ENCODE peak calls at places on chromosomes 12 and 14, in four cellular contexts. One of them, this sample, is unnamed.

GRCh38 chr12:100395811-100396210 is 38.9 kb downstream of the SLC17A8 start:
- DNase-seq in ovary: no peak
- DNase-seq in GM12865: no peak
- DNase-seq in hepatocyte: no peak
- DNase-seq in this sample: no peak

GRCh38 chr12:44287545-44287944 is 451.7 kb downstream of the TMEM117 start:
- DNase-seq in hepatocyte: no peak
- DNase-seq in ovary: no peak
- DNase-seq in GM12865: no peak
- DNase-seq in this sample: no peak

GRCh38 chr12:57003395-57003794 is 3.0 kb downstream of the ZBTB39 start:
- DNase-seq in hepatocyte: no peak
- DNase-seq in GM12865: no peak
- DNase-seq in ovary: no peak
- DNase-seq in this sample: no peak

GRCh38 chr14:65290830-65291229 is 121.7 kb upstream of the FUT8 start:
- DNase-seq in hepatocyte: no peak
- DNase-seq in GM12865: peak; percentile 68
- DNase-seq in ovary: no peak
- DNase-seq in this sample: peak; percentile 85

GRCh38 chr14:70666364-70666691 is 24.6 kb downstream of the TTC9 start:
- DNase-seq in hepatocyte: no peak
- DNase-seq in GM12865: no peak
- DNase-seq in ovary: no peak
- DNase-seq in this sample: no peak

GRCh38 chr12:66290716-66291200 is 11.5 kb upstream of the HELB start:
- DNase-seq in ovary: no peak
- DNase-seq in hepatocyte: no peak
- DNase-seq in GM12865: no peak
- DNase-seq in this sample: no peak

GRCh38 chr12:124273630-124274029 is 21.3 kb upstream of the RFLNA start:
- DNase-seq in GM12865: peak; percentile 66
- DNase-seq in hepatocyte: peak; percentile 67
- DNase-seq in ovary: no peak
- DNase-seq in this sample: peak; percentile 34

GRCh38 chr14:74507796-74508195 is 14.2 kb downstream of the ISCA2 start:
- DNase-seq in hepatocyte: no peak
- DNase-seq in ovary: peak; percentile 29
- DNase-seq in GM12865: no peak
- DNase-seq in this sample: no peak

GRCh38 chr12:67096533-67097318 is 172.4 kb upstream of the CAND1 start:
- DNase-seq in ovary: no peak
- DNase-seq in GM12865: no peak
- DNase-seq in hepatocyte: no peak
- DNase-seq in this sample: no peak

GRCh38 chr14:89164168-89165074 is 252.6 kb downstream of the FOXN3 start:
- DNase-seq in hepatocyte: no peak
- DNase-seq in ovary: no peak
- DNase-seq in GM12865: peak; percentile 39
- DNase-seq in this sample: no peak

GRCh38 chr12:91975891-91976290 is 169.8 kb downstream of the BTG1 start:
- DNase-seq in ovary: no peak
- DNase-seq in GM12865: no peak
- DNase-seq in hepatocyte: no peak
- DNase-seq in this sample: no peak

GRCh38 chr12:2979806-2980205 is 20.6 kb downstream of the TEAD4 start:
- DNase-seq in hepatocyte: no peak
- DNase-seq in GM12865: no peak
- DNase-seq in ovary: no peak
- DNase-seq in this sample: no peak

GRCh38 chr14:32370720-32371119 is 41.6 kb downstream of the AKAP6 start:
- DNase-seq in ovary: no peak
- DNase-seq in hepatocyte: no peak
- DNase-seq in GM12865: no peak
- DNase-seq in this sample: no peak

GRCh38 chr14:20409226-20409625 is 4.1 kb downstream of the TEP1 start:
- DNase-seq in ovary: no peak
- DNase-seq in GM12865: no peak
- DNase-seq in hepatocyte: no peak
- DNase-seq in this sample: no peak

GRCh38 chr12:128055567-128055966 is 211.4 kb upstream of the TMEM132C start:
- DNase-seq in ovary: no peak
- DNase-seq in GM12865: no peak
- DNase-seq in hepatocyte: no peak
- DNase-seq in this sample: no peak

GRCh38 chr14:88590173-88590572 is 27.3 kb downstream of the ZC3H14 start:
- DNase-seq in ovary: no peak
- DNase-seq in hepatocyte: no peak
- DNase-seq in GM12865: no peak
- DNase-seq in this sample: no peak

GRCh38 chr14:94379291-94380224 is 8.8 kb downstream of the SERPINA1 start:
- DNase-seq in ovary: no peak
- DNase-seq in GM12865: no peak
- DNase-seq in hepatocyte: no peak
- DNase-seq in this sample: no peak

GRCh38 chr14:98015921-98016320 is 1218.7 kb downstream of the VRK1 start:
- DNase-seq in GM12865: no peak
- DNase-seq in hepatocyte: no peak
- DNase-seq in ovary: no peak
- DNase-seq in this sample: no peak

GRCh38 chr14:75604979-75605825 is 26.8 kb downstream of the FLVCR2 start:
- DNase-seq in GM12865: no peak
- DNase-seq in ovary: no peak
- DNase-seq in hepatocyte: peak; percentile 20
- DNase-seq in this sample: no peak

GRCh38 chr12:175250-175649 is 38.7 kb downstream of the SLC6A12 start:
- DNase-seq in ovary: peak; percentile 68
- DNase-seq in hepatocyte: no peak
- DNase-seq in GM12865: no peak
- DNase-seq in this sample: no peak

GRCh38 chr14:105193916-105194782 is 13.0 kb upstream of the NUDT14 start:
- DNase-seq in GM12865: no peak
- DNase-seq in hepatocyte: peak; percentile 45
- DNase-seq in ovary: no peak
- DNase-seq in this sample: peak; percentile 46

GRCh38 chr14:104103061-104104005 is 17.8 kb downstream of the ASPG start:
- DNase-seq in hepatocyte: no peak
- DNase-seq in GM12865: no peak
- DNase-seq in ovary: peak; percentile 38
- DNase-seq in this sample: no peak
- TF ChIP-seq CTCF in hepatocyte: no peak
- TF ChIP-seq CTCF in GM12865: no peak
- TF ChIP-seq CTCF in ovary: no peak
- TF ChIP-seq CTCF in this sample: no peak

DNA sequence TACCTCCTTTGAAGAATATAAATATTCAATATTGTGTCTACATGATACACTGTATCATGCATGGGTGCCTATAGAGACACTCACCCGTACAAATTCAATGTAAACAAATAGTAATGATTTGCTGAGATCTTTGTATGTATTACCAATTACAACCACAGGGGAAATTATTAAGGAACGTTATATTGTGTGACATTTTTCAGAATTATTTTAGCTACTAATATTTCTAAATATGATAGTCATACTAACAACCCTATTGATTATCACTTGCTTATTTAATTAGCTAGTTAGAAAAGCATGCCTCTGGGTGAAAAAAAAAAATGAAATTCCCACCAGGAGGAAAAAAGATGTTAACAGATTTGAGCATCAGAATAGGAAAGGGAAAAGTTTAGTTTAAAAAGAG is 2.1 kb downstream of the SOX5 start:
- DNase-seq in GM12865: no peak
- DNase-seq in hepatocyte: no peak
- DNase-seq in ovary: no peak
- DNase-seq in this sample: no peak
- TF ChIP-seq CTCF in GM12865: no peak
- TF ChIP-seq CTCF in hepatocyte: no peak
- TF ChIP-seq CTCF in ovary: no peak
- TF ChIP-seq CTCF in this sample: no peak

DNA sequence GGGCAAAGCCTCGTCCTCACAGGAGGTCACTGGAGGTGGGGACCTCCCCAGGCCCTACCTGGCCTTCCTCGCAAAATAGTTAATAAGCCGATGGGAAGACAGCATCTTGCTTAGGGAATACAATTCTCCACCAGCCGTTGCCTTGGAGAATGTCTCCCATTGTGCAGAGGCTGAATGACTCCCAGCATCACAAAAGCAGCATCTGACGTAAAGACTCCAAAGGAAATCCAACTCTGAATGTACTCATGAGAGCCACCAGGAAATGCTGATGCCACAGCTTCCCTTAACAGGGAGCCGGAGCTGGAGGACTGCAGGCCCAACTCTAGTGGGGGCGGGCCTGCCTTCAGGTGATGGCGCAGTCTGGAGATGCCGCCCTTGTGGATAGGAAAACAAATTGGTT is 15.5 kb downstream of the CCDC63 start:
- DNase-seq in ovary: no peak
- DNase-seq in GM12865: no peak
- DNase-seq in hepatocyte: no peak
- DNase-seq in this sample: no peak
- TF ChIP-seq CTCF in ovary: no peak
- TF ChIP-seq CTCF in GM12865: no peak
- TF ChIP-seq CTCF in hepatocyte: no peak
- TF ChIP-seq CTCF in this sample: no peak

GRCh38 chr14:60189923-60190840 is 25.0 kb upstream of the DHRS7 start:
- DNase-seq in ovary: no peak
- DNase-seq in GM12865: peak; percentile 42
- DNase-seq in hepatocyte: no peak
- DNase-seq in this sample: no peak

GRCh38 chr14:60188696-60189095 is 23.5 kb upstream of the DHRS7 start:
- DNase-seq in ovary: no peak
- DNase-seq in hepatocyte: no peak
- DNase-seq in GM12865: no peak
- DNase-seq in this sample: no peak

GRCh38 chr14:60183724-60184596 is 18.8 kb upstream of the DHRS7 start:
- DNase-seq in GM12865: peak; percentile 82
- DNase-seq in hepatocyte: peak; percentile 84
- DNase-seq in ovary: no peak
- DNase-seq in this sample: peak; percentile 36

GRCh38 chr14:60184597-60185555 is 19.7 kb upstream of the DHRS7 start:
- DNase-seq in GM12865: no peak
- DNase-seq in hepatocyte: no peak
- DNase-seq in ovary: no peak
- DNase-seq in this sample: no peak

GRCh38 chr14:60188115-60188514 is 22.9 kb upstream of the DHRS7 start:
- DNase-seq in hepatocyte: no peak
- DNase-seq in GM12865: peak; percentile 52
- DNase-seq in ovary: no peak
- DNase-seq in this sample: no peak
- TF ChIP-seq CTCF in hepatocyte: peak; percentile 12
- TF ChIP-seq CTCF in GM12865: peak; percentile 35
- TF ChIP-seq CTCF in ovary: no peak
- TF ChIP-seq CTCF in this sample: no peak